ENCODE peak calls at places on chromosome 1, in nine cellular contexts. T is substantia nigra; A is DMS53; Z is stimulated activated CD8-positive, alpha-beta memory T cell treated with anti-CD3 and anti-CD28 coated beads, Interleukin-12 subunit alpha, Interleukin-12 subunit beta, amount 100 ng/mL, for 4 hours; Q is activated T-cell treated with anti-CD3 and anti-CD28 coated beads for 24 hours; C is SJSA1; V is AG08395; J is activated gamma-delta T cell; N is uterus. X is an unnamed sample.

GRCh38 chr1:182114627-182115023 is 53.1 kb upstream of the ZNF648 start:
- DNase-seq in N (no peak), Z (no peak), T (no peak), C (no peak), Q (no peak), A (no peak), J (no peak), V (no peak), X (no peak)

GRCh38 chr1:201637282-201638076 is 98.6 kb downstream of the NAV1 start:
- DNase-seq in C (no peak), A (peak), J (no peak), T (no peak), Z (no peak), Q (no peak), V (peak), N (peak), X (peak)

GRCh38 chr1:68954841-68955240 is 458.0 kb upstream of the DEPDC1 start:
- DNase-seq in J (no peak), Q (no peak), C (no peak), N (no peak), A (peak), V (no peak), T (no peak), Z (no peak), X (peak)

GRCh38 chr1:34858901-34859441 is 578 bp downstream of the SMIM12 start:
- DNase-seq in T (no peak), A (peak), Q (peak), V (peak), N (no peak), J (no peak), C (peak), Z (peak), X (no peak)

GRCh38 chr1:207054476-207054875 is 1.4 kb downstream of the PFKFB2 start:
- DNase-seq in C (no peak), V (no peak), J (no peak), Q (no peak), N (no peak), T (no peak), Z (no peak), A (no peak), X (no peak)

GRCh38 chr1:206912445-206913095 is 9.2 kb downstream of the FCMR start:
- DNase-seq in Q (peak), N (peak), V (peak), J (no peak), T (no peak), A (peak), C (peak), Z (no peak), X (peak)

GRCh38 chr1:214549604-214550338 is 1.6 kb downstream of the PTPN14 start:
- DNase-seq in J (no peak), C (peak), Z (no peak), N (no peak), Q (no peak), A (peak), V (peak), T (no peak), X (peak)

GRCh38 chr1:9233241-9233941 is 1.2 kb upstream of the H6PD start:
- DNase-seq in A (peak), J (no peak), Z (no peak), N (peak), Q (no peak), T (no peak), C (no peak), V (peak), X (no peak)

GRCh38 chr1:97745912-97746311 is 174.9 kb downstream of the DPYD start:
- DNase-seq in A (no peak), C (no peak), Q (no peak), T (no peak), N (no peak), Z (no peak), V (peak), J (no peak), X (no peak)

GRCh38 chr1:209689484-209689883 is 14.3 kb downstream of the G0S2 start:
- DNase-seq in V (no peak), N (no peak), Z (no peak), J (no peak), T (no peak), C (no peak), A (peak), Q (no peak), X (no peak)

GRCh38 chr1:62685431-62685859 is 2.7 kb downstream of the DOCK7 start:
- DNase-seq in N (no peak), C (no peak), Z (no peak), Q (no peak), J (no peak), T (no peak), V (no peak), A (no peak), X (no peak)

GRCh38 chr1:11804666-11805453 is 904 bp downstream of the MTHFR start:
- DNase-seq in J (no peak), A (peak), N (peak), V (no peak), T (no peak), Z (no peak), Q (no peak), C (no peak), X (peak)

GRCh38 chr1:10643607-10644306 is 152.7 kb downstream of the CASZ1 start:
- DNase-seq in J (no peak), Q (no peak), T (no peak), C (no peak), A (peak), Z (no peak), V (no peak), N (no peak), X (no peak)

GRCh38 chr1:229298420-229298819 is 27.5 kb downstream of the RAB4A start:
- DNase-seq in V (no peak), C (no peak), Z (no peak), N (no peak), T (no peak), Q (no peak), A (no peak), J (no peak), X (no peak)

GRCh38 chr1:206575165-206575893 is 36.9 kb downstream of the EIF2D start:
- DNase-seq in A (no peak), Q (no peak), Z (no peak), T (no peak), C (peak), J (no peak), N (no peak), V (peak), X (peak)

GRCh38 chr1:7675431-7676273 is 95.4 kb upstream of the VAMP3 start:
- DNase-seq in A (no peak), Q (no peak), N (no peak), V (no peak), Z (no peak), C (no peak), J (no peak), T (no peak), X (no peak)

GRCh38 chr1:19065526-19066247 is 109.2 kb upstream of the IFFO2 start:
- DNase-seq in J (no peak), T (no peak), N (no peak), Z (no peak), Q (no peak), V (no peak), C (no peak), A (no peak), X (no peak)

GRCh38 chr1:234288946-234289345 is 84.3 kb upstream of the COA6 start:
- DNase-seq in T (no peak), A (no peak), Z (no peak), N (no peak), Q (no peak), C (no peak), V (no peak), J (no peak), X (no peak)

GRCh38 chr1:23589506-23589872 is 30.2 kb upstream of the ID3 start:
- DNase-seq in J (no peak), Z (no peak), A (no peak), N (no peak), Q (no peak), T (no peak), C (no peak), V (no peak), X (no peak)

GRCh38 chr1:25697426-25698220 is 81.0 kb downstream of the MAN1C1 start:
- DNase-seq in V (no peak), J (no peak), Z (no peak), Q (no peak), C (no peak), N (no peak), A (no peak), T (no peak), X (no peak)

GRCh38 chr1:65343286-65343685 is 33.9 kb downstream of the DNAJC6 start:
- DNase-seq in T (no peak), C (no peak), J (no peak), Q (no peak), A (no peak), N (no peak), V (peak), Z (no peak), X (no peak)

GRCh38 chr1:20480261-20481157 is 5.5 kb downstream of the CAMK2N1 start:
- DNase-seq in N (no peak), Z (no peak), C (peak), V (no peak), J (no peak), T (no peak), A (peak), Q (no peak), X (peak)

GRCh38 chr1:4367230-4367629 is 287.2 kb upstream of the AJAP1 start:
- DNase-seq in C (no peak), A (no peak), N (no peak), T (no peak), J (no peak), Q (no peak), Z (no peak), V (no peak), X (peak)

GRCh38 chr1:204171751-204172178 is 5.6 kb upstream of the REN start:
- DNase-seq in A (peak), Q (no peak), V (peak), N (no peak), C (peak), Z (no peak), J (no peak), T (no peak), X (no peak)

GRCh38 chr1:16178596-16179497 is 23.0 kb upstream of the EPHA2 start:
- DNase-seq in Z (no peak), T (no peak), N (no peak), V (no peak), J (no peak), C (no peak), A (peak), Q (no peak), X (no peak)

GRCh38 chr1:228003461-228004330 is 3.1 kb upstream of the WNT3A start:
- DNase-seq in C (no peak), J (no peak), A (no peak), Q (no peak), Z (no peak), N (peak), T (no peak), V (peak), X (no peak)

GRCh38 chr1:235504494-235505222 is 406 bp upstream of the B3GALNT2 start:
- DNase-seq in Q (peak), A (peak), J (peak), C (peak), V (peak), Z (peak), T (peak), N (peak), X (peak)

GRCh38 chr1:43440358-43440757 is 13.4 kb downstream of the HYI start:
- DNase-seq in C (no peak), N (peak), J (no peak), Z (no peak), V (no peak), A (peak), Q (no peak), T (no peak), X (no peak)

GRCh38 chr1:219699870-219700269 is 87.0 kb upstream of the ZC3H11B start:
- DNase-seq in N (no peak), Z (no peak), J (no peak), C (no peak), A (no peak), T (no peak), V (no peak), Q (no peak), X (no peak)

GRCh38 chr1:119582801-119583200 is 65.3 kb downstream of the ZNF697 start:
- DNase-seq in N (no peak), V (peak), T (no peak), Z (no peak), C (peak), J (no peak), A (peak), Q (peak), X (peak)